ENCODE peak calls at places on chromosomes 6 and 20, in five cellular contexts. One of them, this sample, is unnamed.

GRCh38 chr6:117188627-117189201 is 76.6 kb upstream of the VGLL2 start:
- DNase-seq in body of pancreas: no peak
- DNase-seq in BJ: no peak
- DNase-seq in IMR-90: no peak
- DNase-seq in spleen: no peak
- DNase-seq in this sample: no peak

GRCh38 chr20:62362991-62363919 is 3.9 kb downstream of the LAMA5 start:
- DNase-seq in body of pancreas: peak; percentile 2
- DNase-seq in BJ: no peak
- DNase-seq in IMR-90: no peak
- DNase-seq in spleen: no peak
- DNase-seq in this sample: no peak

GRCh38 chr20:52191132-52191435 is 495 bp downstream of the ZFP64 start:
- DNase-seq in body of pancreas: no peak
- DNase-seq in BJ: no peak
- DNase-seq in IMR-90: peak; percentile 7
- DNase-seq in spleen: no peak
- DNase-seq in this sample: no peak

GRCh38 chr6:37688088-37688850 is 9.4 kb downstream of the MDGA1 start:
- DNase-seq in body of pancreas: no peak
- DNase-seq in BJ: no peak
- DNase-seq in IMR-90: no peak
- DNase-seq in spleen: no peak
- DNase-seq in this sample: no peak

GRCh38 chr6:127843582-127843981 is 57.3 kb downstream of the THEMIS start:
- DNase-seq in body of pancreas: no peak
- DNase-seq in BJ: no peak
- DNase-seq in IMR-90: no peak
- DNase-seq in spleen: no peak
- DNase-seq in this sample: no peak

GRCh38 chr6:157879034-157879872 is 56.2 kb downstream of the SNX9 start:
- DNase-seq in body of pancreas: no peak
- DNase-seq in BJ: no peak
- DNase-seq in IMR-90: no peak
- DNase-seq in spleen: no peak
- DNase-seq in this sample: no peak

GRCh38 chr20:48064929-48065328 is 279.6 kb upstream of the SULF2 start:
- DNase-seq in body of pancreas: no peak
- DNase-seq in BJ: peak; percentile 80
- DNase-seq in IMR-90: peak; percentile 11
- DNase-seq in spleen: no peak
- DNase-seq in this sample: no peak

GRCh38 chr20:62716198-62716940 is 7.7 kb downstream of the NTSR1 start:
- DNase-seq in body of pancreas: no peak
- DNase-seq in BJ: no peak
- DNase-seq in IMR-90: peak; percentile 32
- DNase-seq in spleen: no peak
- DNase-seq in this sample: no peak

GRCh38 chr6:13541496-13541895 is 32.9 kb upstream of the SIRT5 start:
- DNase-seq in body of pancreas: no peak
- DNase-seq in BJ: no peak
- DNase-seq in IMR-90: no peak
- DNase-seq in spleen: no peak
- DNase-seq in this sample: no peak

GRCh38 chr20:50290815-50291214 is 100.2 kb downstream of the CEBPB start:
- DNase-seq in body of pancreas: no peak
- DNase-seq in BJ: no peak
- DNase-seq in IMR-90: no peak
- DNase-seq in spleen: no peak
- DNase-seq in this sample: no peak

GRCh38 chr20:3115190-3116107 is 30.9 kb upstream of the AVP start:
- DNase-seq in body of pancreas: peak; percentile 36
- DNase-seq in BJ: no peak
- DNase-seq in IMR-90: peak; percentile 59
- DNase-seq in spleen: no peak
- DNase-seq in this sample: no peak

DNA sequence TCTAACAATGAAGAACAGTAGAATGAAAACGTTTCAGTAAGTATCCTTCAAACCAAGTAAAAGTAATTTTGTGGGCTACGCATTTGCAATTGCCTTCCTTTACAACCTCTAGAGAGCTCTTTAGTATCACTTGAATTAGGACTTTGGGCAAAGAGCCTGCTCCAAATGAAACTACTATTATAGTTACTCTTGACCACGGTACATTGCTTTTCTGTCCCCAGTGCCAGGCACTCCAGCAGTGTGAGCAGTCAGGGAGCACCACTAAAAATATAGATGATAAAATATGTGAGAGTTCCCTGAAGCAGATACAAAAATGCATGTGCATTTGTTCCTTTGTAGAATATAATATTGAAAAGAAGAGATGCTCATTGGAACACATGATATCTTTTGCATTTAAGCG is 450.1 kb upstream of the MANEA start:
- DNase-seq in body of pancreas: no peak
- DNase-seq in BJ: no peak
- DNase-seq in IMR-90: no peak
- DNase-seq in spleen: no peak
- DNase-seq in this sample: no peak
- H3K36me3 ChIP-seq in body of pancreas: no peaks in the 10 kb centered on the region
- H3K36me3 ChIP-seq in BJ: no peaks in the 10 kb centered on the region
- H3K36me3 ChIP-seq in IMR-90: no peaks in the 10 kb centered on the region
- H3K36me3 ChIP-seq in spleen: no peaks in the 10 kb centered on the region
- H3K36me3 ChIP-seq in this sample: no peaks in the 10 kb centered on the region

GRCh38 chr6:81897793-81898192 is 145.3 kb upstream of the TENT5A start:
- DNase-seq in body of pancreas: peak; percentile 7
- DNase-seq in BJ: no peak
- DNase-seq in IMR-90: no peak
- DNase-seq in spleen: no peak
- DNase-seq in this sample: no peak
- TF ChIP-seq CTCF in body of pancreas: no peak
- TF ChIP-seq CTCF in BJ: no peak
- TF ChIP-seq CTCF in IMR-90: no peak
- TF ChIP-seq CTCF in spleen: no peak
- TF ChIP-seq CTCF in this sample: no peak

GRCh38 chr6:110608151-110608550 is 131.7 kb upstream of the SLC22A16 start:
- DNase-seq in body of pancreas: no peak
- DNase-seq in BJ: no peak
- DNase-seq in IMR-90: no peak
- DNase-seq in spleen: no peak
- DNase-seq in this sample: no peak
- H3K36me3 ChIP-seq in body of pancreas: no peaks in the 10 kb centered on the region
- H3K36me3 ChIP-seq in BJ: no peaks in the 10 kb centered on the region
- H3K36me3 ChIP-seq in IMR-90: peaks cover 2% of the 10 kb centered on the region
- H3K36me3 ChIP-seq in spleen: peaks cover 28% of the 10 kb centered on the region
- H3K36me3 ChIP-seq in this sample: peaks cover 16% of the 10 kb centered on the region

DNA sequence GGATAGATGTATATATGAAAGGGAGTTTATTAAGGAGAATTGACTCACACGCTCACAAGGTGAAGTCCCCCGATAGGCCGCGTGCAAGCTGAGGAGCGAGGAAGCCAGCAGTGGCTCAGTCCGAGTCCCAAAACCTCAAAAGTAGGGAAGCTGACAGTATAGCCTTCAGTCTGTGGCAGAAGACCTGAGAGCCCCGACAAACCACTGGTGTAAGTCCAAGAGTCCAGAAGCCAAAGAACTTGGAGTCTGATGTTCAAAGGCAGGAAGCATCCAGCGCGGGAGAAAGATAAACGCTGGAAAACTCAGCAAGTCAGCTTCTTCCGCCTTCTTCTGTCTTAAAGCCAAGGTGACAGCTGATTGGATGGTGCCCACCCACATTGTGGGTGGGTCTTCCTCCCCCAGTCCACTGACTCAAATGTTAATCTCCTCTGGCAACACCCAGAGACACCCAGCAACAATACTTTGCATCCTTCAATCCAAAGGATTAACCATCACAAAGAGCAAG is 102.6 kb upstream of the GJE1 start:
- DNase-seq in body of pancreas: no peak
- DNase-seq in BJ: no peak
- DNase-seq in IMR-90: peak; percentile 76
- DNase-seq in spleen: no peak
- DNase-seq in this sample: no peak
- TF ChIP-seq CTCF in body of pancreas: no peak
- TF ChIP-seq CTCF in BJ: no peak
- TF ChIP-seq CTCF in IMR-90: no peak
- TF ChIP-seq CTCF in spleen: no peak
- TF ChIP-seq CTCF in this sample: no peak

GRCh38 chr6:137877113-137877512 is 10.1 kb downstream of the TNFAIP3 start:
- DNase-seq in body of pancreas: no peak
- DNase-seq in BJ: no peak
- DNase-seq in IMR-90: no peak
- DNase-seq in spleen: no peak
- DNase-seq in this sample: no peak
- H3K36me3 ChIP-seq in body of pancreas: peaks cover 47% of the 10 kb centered on the region
- H3K36me3 ChIP-seq in BJ: peaks cover 32% of the 10 kb centered on the region
- H3K36me3 ChIP-seq in IMR-90: peaks cover 57% of the 10 kb centered on the region
- H3K36me3 ChIP-seq in spleen: peaks cover 90% of the 10 kb centered on the region
- H3K36me3 ChIP-seq in this sample: peaks cover 65% of the 10 kb centered on the region

DNA sequence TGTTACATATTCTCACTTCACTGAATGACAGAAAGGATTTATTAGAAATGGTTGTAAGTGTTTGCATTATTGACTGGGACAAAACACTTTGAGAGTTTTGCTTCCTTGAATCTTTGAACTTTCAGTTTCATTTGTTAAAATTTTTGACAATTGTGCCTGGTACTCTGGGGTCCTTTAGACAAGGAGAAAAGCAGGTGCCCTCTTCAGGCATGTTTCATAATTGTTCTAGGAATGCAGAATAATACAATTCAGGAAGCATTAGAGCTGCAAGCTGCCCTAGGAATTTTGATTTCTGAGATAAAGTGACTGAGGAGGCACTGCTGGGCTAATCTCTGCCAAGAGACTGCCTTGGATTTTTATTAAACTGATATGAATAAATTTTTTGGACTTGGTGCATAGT is 49.7 kb downstream of the TOP1 start:
- DNase-seq in body of pancreas: peak; percentile 43
- DNase-seq in BJ: peak; percentile 36
- DNase-seq in IMR-90: peak; percentile 53
- DNase-seq in spleen: no peak
- DNase-seq in this sample: no peak
- TF ChIP-seq CTCF in body of pancreas: peak; percentile 48
- TF ChIP-seq CTCF in BJ: peak; percentile 68
- TF ChIP-seq CTCF in IMR-90: peak; percentile 61
- TF ChIP-seq CTCF in spleen: peak; percentile 49
- TF ChIP-seq CTCF in this sample: peak; percentile 42

DNA sequence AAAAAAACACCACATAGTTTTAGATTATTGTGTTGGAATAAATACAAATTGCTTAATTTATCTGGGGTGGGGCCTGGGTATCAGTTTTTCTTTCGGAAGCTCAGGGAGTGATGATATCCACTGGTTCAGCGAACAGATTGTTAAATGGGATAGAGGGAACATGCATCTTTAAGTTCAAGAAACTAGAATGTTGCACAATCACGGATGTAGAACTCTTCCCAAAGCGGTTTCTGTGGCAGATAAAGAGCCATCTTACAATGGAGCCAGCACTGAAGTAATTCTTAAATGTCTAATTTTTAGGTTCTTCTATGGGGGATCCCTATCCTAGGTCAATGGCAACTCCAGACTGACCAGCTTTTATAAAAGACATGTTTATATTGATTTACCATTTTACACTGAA is 9.7 kb upstream of the RMND1 start:
- DNase-seq in body of pancreas: no peak
- DNase-seq in BJ: no peak
- DNase-seq in IMR-90: no peak
- DNase-seq in spleen: no peak
- DNase-seq in this sample: no peak
- H3K36me3 ChIP-seq in body of pancreas: no peaks in the 10 kb centered on the region
- H3K36me3 ChIP-seq in BJ: peaks cover 4% of the 10 kb centered on the region
- H3K36me3 ChIP-seq in IMR-90: peaks cover 18% of the 10 kb centered on the region
- H3K36me3 ChIP-seq in spleen: peaks cover 92% of the 10 kb centered on the region
- H3K36me3 ChIP-seq in this sample: peaks cover 83% of the 10 kb centered on the region

GRCh38 chr6:19501737-19502245 is 335.4 kb upstream of the ID4 start:
- DNase-seq in body of pancreas: no peak
- DNase-seq in BJ: no peak
- DNase-seq in IMR-90: no peak
- DNase-seq in spleen: no peak
- DNase-seq in this sample: no peak
- TF ChIP-seq CTCF in body of pancreas: no peak
- TF ChIP-seq CTCF in BJ: no peak
- TF ChIP-seq CTCF in IMR-90: no peak
- TF ChIP-seq CTCF in spleen: no peak
- TF ChIP-seq CTCF in this sample: no peak

DNA sequence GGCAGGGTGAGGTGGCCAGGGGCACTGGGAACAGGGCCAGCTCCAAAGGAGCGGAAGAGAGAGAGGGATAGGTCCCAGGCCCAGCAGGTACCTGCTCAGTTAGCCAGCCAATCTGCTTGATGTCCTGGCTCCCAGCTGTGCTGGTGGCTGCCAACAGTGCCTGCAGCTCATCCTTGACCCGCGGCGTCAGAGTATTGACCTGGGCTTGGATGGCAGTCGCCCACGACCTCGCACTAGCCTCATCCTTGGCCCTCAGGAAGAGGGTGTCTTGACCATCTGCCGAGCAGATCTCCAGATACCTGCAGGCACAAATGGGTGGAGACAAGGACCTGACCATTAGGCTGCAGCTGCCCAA is 11.1 kb upstream of the CDK5RAP1 start:
- DNase-seq in body of pancreas: no peak
- DNase-seq in BJ: no peak
- DNase-seq in IMR-90: no peak
- DNase-seq in spleen: no peak
- DNase-seq in this sample: no peak
- H3K36me3 ChIP-seq in body of pancreas: no peaks in the 10 kb centered on the region
- H3K36me3 ChIP-seq in BJ: peaks cover 11% of the 10 kb centered on the region
- H3K36me3 ChIP-seq in IMR-90: peaks cover 13% of the 10 kb centered on the region
- H3K36me3 ChIP-seq in spleen: peaks cover 51% of the 10 kb centered on the region
- H3K36me3 ChIP-seq in this sample: peaks cover 17% of the 10 kb centered on the region